ENCODE peak calls at places on chromosomes 6 and 20, in six cellular contexts. One of them, this sample, is unnamed.

GRCh38 chr6:127582777-127583462 is 5.9 kb downstream of the C6orf58 start:
- DNase-seq in GM23338: no peak
- DNase-seq in progenitor cell of endocrine pancreas: no peak
- DNase-seq in lower lobe of right lung: no peak
- DNase-seq in HFFc6: peak; percentile 78
- DNase-seq in WERI-Rb-1: no peak
- DNase-seq in this sample: no peak

GRCh38 chr20:2292711-2293110 is 3.1 kb upstream of the TGM3 start:
- DNase-seq in GM23338: no peak
- DNase-seq in progenitor cell of endocrine pancreas: no peak
- DNase-seq in lower lobe of right lung: peak; percentile 81
- DNase-seq in HFFc6: no peak
- DNase-seq in WERI-Rb-1: no peak
- DNase-seq in this sample: no peak

GRCh38 chr6:4210619-4211419 is 75.4 kb upstream of the ECI2 start:
- DNase-seq in GM23338: peak; percentile 86
- DNase-seq in progenitor cell of endocrine pancreas: peak; percentile 34
- DNase-seq in lower lobe of right lung: peak; percentile 65
- DNase-seq in HFFc6: peak; percentile 49
- DNase-seq in WERI-Rb-1: peak; percentile 88
- DNase-seq in this sample: peak; percentile 65

GRCh38 chr6:137829641-137830083 is 37.4 kb upstream of the TNFAIP3 start:
- DNase-seq in GM23338: no peak
- DNase-seq in progenitor cell of endocrine pancreas: no peak
- DNase-seq in lower lobe of right lung: no peak
- DNase-seq in HFFc6: no peak
- DNase-seq in WERI-Rb-1: no peak
- DNase-seq in this sample: no peak

GRCh38 chr6:56348578-56348977 is 101.2 kb upstream of the COL21A1 start:
- DNase-seq in GM23338: no peak
- DNase-seq in progenitor cell of endocrine pancreas: no peak
- DNase-seq in lower lobe of right lung: no peak
- DNase-seq in HFFc6: no peak
- DNase-seq in WERI-Rb-1: no peak
- DNase-seq in this sample: no peak

GRCh38 chr6:170087946-170088348 is 202.9 kb downstream of the DLL1 start:
- DNase-seq in GM23338: no peak
- DNase-seq in progenitor cell of endocrine pancreas: no peak
- DNase-seq in lower lobe of right lung: peak; percentile 52
- DNase-seq in HFFc6: no peak
- DNase-seq in WERI-Rb-1: no peak
- DNase-seq in this sample: peak; percentile 62

GRCh38 chr20:34123309-34123708 is 11.3 kb upstream of the EIF2S2 start:
- DNase-seq in GM23338: no peak
- DNase-seq in progenitor cell of endocrine pancreas: no peak
- DNase-seq in lower lobe of right lung: no peak
- DNase-seq in HFFc6: no peak
- DNase-seq in WERI-Rb-1: no peak
- DNase-seq in this sample: no peak

GRCh38 chr6:8494730-8495129 is 59.4 kb upstream of the SLC35B3 start:
- DNase-seq in GM23338: no peak
- DNase-seq in progenitor cell of endocrine pancreas: no peak
- DNase-seq in lower lobe of right lung: no peak
- DNase-seq in HFFc6: no peak
- DNase-seq in WERI-Rb-1: no peak
- DNase-seq in this sample: no peak

GRCh38 chr6:15893556-15894253 is 230.9 kb upstream of the DTNBP1 start:
- DNase-seq in GM23338: peak; percentile 92
- DNase-seq in progenitor cell of endocrine pancreas: no peak
- DNase-seq in lower lobe of right lung: no peak
- DNase-seq in HFFc6: no peak
- DNase-seq in WERI-Rb-1: no peak
- DNase-seq in this sample: no peak

GRCh38 chr20:16922834-16923233 is 174.7 kb downstream of the OTOR start:
- DNase-seq in GM23338: no peak
- DNase-seq in progenitor cell of endocrine pancreas: no peak
- DNase-seq in lower lobe of right lung: no peak
- DNase-seq in HFFc6: peak; percentile 33
- DNase-seq in WERI-Rb-1: no peak
- DNase-seq in this sample: no peak

GRCh38 chr20:62062661-62063600 is 2.8 kb downstream of the TAF4 start:
- DNase-seq in GM23338: no peak
- DNase-seq in progenitor cell of endocrine pancreas: no peak
- DNase-seq in lower lobe of right lung: no peak
- DNase-seq in HFFc6: no peak
- DNase-seq in WERI-Rb-1: no peak
- DNase-seq in this sample: no peak

GRCh38 chr6:169811072-169811471 is 59.6 kb downstream of the ERMARD start:
- DNase-seq in GM23338: no peak
- DNase-seq in progenitor cell of endocrine pancreas: no peak
- DNase-seq in lower lobe of right lung: no peak
- DNase-seq in HFFc6: no peak
- DNase-seq in WERI-Rb-1: no peak
- DNase-seq in this sample: no peak

GRCh38 chr6:150008588-150008987 is 16.7 kb downstream of the RAET1L start:
- DNase-seq in GM23338: no peak
- DNase-seq in progenitor cell of endocrine pancreas: no peak
- DNase-seq in lower lobe of right lung: no peak
- DNase-seq in HFFc6: no peak
- DNase-seq in WERI-Rb-1: no peak
- DNase-seq in this sample: no peak

GRCh38 chr20:54469952-54470351 is 5.4 kb upstream of the DOK5 start:
- DNase-seq in GM23338: no peak
- DNase-seq in progenitor cell of endocrine pancreas: no peak
- DNase-seq in lower lobe of right lung: no peak
- DNase-seq in HFFc6: no peak
- DNase-seq in WERI-Rb-1: no peak
- DNase-seq in this sample: no peak

GRCh38 chr20:6576721-6577120 is 190.8 kb upstream of the BMP2 start:
- DNase-seq in GM23338: no peak
- DNase-seq in progenitor cell of endocrine pancreas: no peak
- DNase-seq in lower lobe of right lung: no peak
- DNase-seq in HFFc6: no peak
- DNase-seq in WERI-Rb-1: no peak
- DNase-seq in this sample: no peak

GRCh38 chr20:11982958-11983470 is 65.3 kb downstream of the BTBD3 start:
- DNase-seq in GM23338: no peak
- DNase-seq in progenitor cell of endocrine pancreas: no peak
- DNase-seq in lower lobe of right lung: no peak
- DNase-seq in HFFc6: no peak
- DNase-seq in WERI-Rb-1: no peak
- DNase-seq in this sample: no peak

GRCh38 chr6:140193269-140193668 is 818.8 kb upstream of the CITED2 start:
- DNase-seq in GM23338: no peak
- DNase-seq in progenitor cell of endocrine pancreas: no peak
- DNase-seq in lower lobe of right lung: no peak
- DNase-seq in HFFc6: no peak
- DNase-seq in WERI-Rb-1: no peak
- DNase-seq in this sample: no peak

GRCh38 chr6:45610374-45610773 is 232.6 kb upstream of the SUPT3H start:
- DNase-seq in GM23338: no peak
- DNase-seq in progenitor cell of endocrine pancreas: no peak
- DNase-seq in lower lobe of right lung: no peak
- DNase-seq in HFFc6: no peak
- DNase-seq in WERI-Rb-1: no peak
- DNase-seq in this sample: no peak

GRCh38 chr6:22413681-22414305 is 117.0 kb upstream of the PRL start:
- DNase-seq in GM23338: peak; percentile 8
- DNase-seq in progenitor cell of endocrine pancreas: no peak
- DNase-seq in lower lobe of right lung: no peak
- DNase-seq in HFFc6: no peak
- DNase-seq in WERI-Rb-1: no peak
- DNase-seq in this sample: no peak

GRCh38 chr6:146905313-146905712 is 298.9 kb upstream of the STXBP5 start:
- DNase-seq in GM23338: no peak
- DNase-seq in progenitor cell of endocrine pancreas: no peak
- DNase-seq in lower lobe of right lung: no peak
- DNase-seq in HFFc6: peak; percentile 85
- DNase-seq in WERI-Rb-1: no peak
- DNase-seq in this sample: no peak

GRCh38 chr20:2254333-2254732 is 41.5 kb upstream of the TGM3 start:
- DNase-seq in GM23338: no peak
- DNase-seq in progenitor cell of endocrine pancreas: no peak
- DNase-seq in lower lobe of right lung: no peak
- DNase-seq in HFFc6: no peak
- DNase-seq in WERI-Rb-1: no peak
- DNase-seq in this sample: no peak

GRCh38 chr6:170160031-170160627 is 130.7 kb downstream of the DLL1 start:
- DNase-seq in GM23338: no peak
- DNase-seq in progenitor cell of endocrine pancreas: no peak
- DNase-seq in lower lobe of right lung: peak; percentile 42
- DNase-seq in HFFc6: no peak
- DNase-seq in WERI-Rb-1: no peak
- DNase-seq in this sample: no peak

GRCh38 chr6:11947569-11947968 is 64.5 kb upstream of the HIVEP1 start:
- DNase-seq in GM23338: no peak
- DNase-seq in progenitor cell of endocrine pancreas: no peak
- DNase-seq in lower lobe of right lung: no peak
- DNase-seq in HFFc6: no peak
- DNase-seq in WERI-Rb-1: no peak
- DNase-seq in this sample: no peak
- TF ChIP-seq CTCF in GM23338: no peak
- TF ChIP-seq CTCF in progenitor cell of endocrine pancreas: no peak
- TF ChIP-seq CTCF in lower lobe of right lung: no peak
- TF ChIP-seq CTCF in HFFc6: no peak
- TF ChIP-seq CTCF in WERI-Rb-1: no peak
- TF ChIP-seq CTCF in this sample: no peak

DNA sequence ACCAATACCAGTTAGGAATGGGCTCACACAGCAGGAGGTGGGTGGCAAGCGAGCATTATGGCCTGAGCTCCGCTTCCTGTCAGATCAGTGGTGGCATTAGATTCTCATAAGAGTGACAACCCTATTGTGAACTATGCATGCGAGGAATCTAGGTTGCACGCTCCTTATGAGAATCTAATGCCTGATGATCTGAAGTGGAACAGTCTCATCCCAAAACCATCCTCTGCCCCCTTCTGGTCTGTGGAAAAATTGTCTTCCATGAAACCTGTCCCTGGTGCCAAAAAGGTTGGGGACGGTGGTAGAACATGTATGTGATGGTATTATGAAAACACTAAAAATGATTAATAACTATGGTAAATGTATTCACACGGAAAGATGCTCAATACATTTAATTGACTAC is 99.7 kb upstream of the HIVEP1 start:
- DNase-seq in GM23338: no peak
- DNase-seq in progenitor cell of endocrine pancreas: no peak
- DNase-seq in lower lobe of right lung: no peak
- DNase-seq in HFFc6: no peak
- DNase-seq in WERI-Rb-1: no peak
- DNase-seq in this sample: no peak
- TF ChIP-seq CTCF in GM23338: peak; percentile 46
- TF ChIP-seq CTCF in progenitor cell of endocrine pancreas: no peak
- TF ChIP-seq CTCF in lower lobe of right lung: no peak
- TF ChIP-seq CTCF in HFFc6: peak; percentile 55
- TF ChIP-seq CTCF in WERI-Rb-1: peak; percentile 40
- TF ChIP-seq CTCF in this sample: no peak

GRCh38 chr20:22312744-22313346 is 271.5 kb downstream of the FOXA2 start:
- DNase-seq in GM23338: peak; percentile 75
- DNase-seq in progenitor cell of endocrine pancreas: peak; percentile 16
- DNase-seq in lower lobe of right lung: no peak
- DNase-seq in HFFc6: no peak
- DNase-seq in WERI-Rb-1: no peak
- DNase-seq in this sample: peak; percentile 34
- TF ChIP-seq CTCF in GM23338: peak; percentile 68
- TF ChIP-seq CTCF in progenitor cell of endocrine pancreas: peak; percentile 83
- TF ChIP-seq CTCF in lower lobe of right lung: peak; percentile 56
- TF ChIP-seq CTCF in HFFc6: peak; percentile 74
- TF ChIP-seq CTCF in WERI-Rb-1: peak; percentile 51
- TF ChIP-seq CTCF in this sample: peak; percentile 78

GRCh38 chr20:15708984-15709598 is 864.2 kb downstream of the KIF16B start:
- DNase-seq in GM23338: peak; percentile 85
- DNase-seq in progenitor cell of endocrine pancreas: no peak
- DNase-seq in lower lobe of right lung: peak; percentile 60
- DNase-seq in HFFc6: no peak
- DNase-seq in WERI-Rb-1: peak; percentile 71
- DNase-seq in this sample: peak; percentile 86
- TF ChIP-seq CTCF in GM23338: peak; percentile 90
- TF ChIP-seq CTCF in progenitor cell of endocrine pancreas: peak; percentile 59
- TF ChIP-seq CTCF in lower lobe of right lung: peak; percentile 56
- TF ChIP-seq CTCF in HFFc6: peak; percentile 72
- TF ChIP-seq CTCF in WERI-Rb-1: peak; percentile 68
- TF ChIP-seq CTCF in this sample: peak; percentile 84

DNA sequence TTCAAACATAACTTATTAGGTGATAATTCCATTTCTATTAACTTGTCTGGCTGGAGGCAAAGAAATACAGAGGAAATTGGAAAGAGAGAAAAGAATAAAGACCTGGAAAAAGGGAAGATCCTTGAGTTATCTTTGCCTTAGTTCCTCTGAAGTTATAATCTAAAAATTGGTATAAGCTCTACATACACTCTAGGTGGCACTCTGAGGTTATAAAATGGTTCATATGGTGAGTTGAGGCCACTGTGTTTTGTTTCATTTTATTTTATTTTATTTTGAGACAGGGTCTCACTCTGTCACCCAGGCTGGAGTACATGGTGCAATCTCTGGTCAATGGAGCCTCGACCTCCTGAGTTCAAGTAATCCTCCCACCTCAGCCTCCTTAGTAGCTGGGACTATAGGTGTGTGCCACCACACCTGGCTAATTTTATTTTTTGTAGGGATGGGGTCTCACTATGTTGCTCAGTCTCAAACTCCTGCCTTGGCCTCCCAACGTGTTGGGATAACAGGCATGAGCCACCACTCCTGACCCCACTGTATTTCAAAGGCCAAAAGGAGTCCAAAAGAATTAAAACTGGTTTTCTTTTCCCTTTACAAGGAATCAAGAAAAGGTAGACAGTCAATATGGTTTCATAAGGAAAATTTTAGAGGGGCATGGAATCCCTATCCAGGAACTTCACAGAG is 19.4 kb downstream of the GPX6 start:
- DNase-seq in GM23338: no peak
- DNase-seq in progenitor cell of endocrine pancreas: no peak
- DNase-seq in lower lobe of right lung: no peak
- DNase-seq in HFFc6: no peak
- DNase-seq in WERI-Rb-1: no peak
- DNase-seq in this sample: no peak
- TF ChIP-seq CTCF in GM23338: peak; percentile 51
- TF ChIP-seq CTCF in progenitor cell of endocrine pancreas: peak; percentile 39
- TF ChIP-seq CTCF in lower lobe of right lung: no peak
- TF ChIP-seq CTCF in HFFc6: peak; percentile 34
- TF ChIP-seq CTCF in WERI-Rb-1: peak; percentile 26
- TF ChIP-seq CTCF in this sample: no peak

This sample was measured in glutamatergic neuron.